ENCODE peak calls at places on chromosome 20, in seven cellular contexts. One of them, this sample, is unnamed. For H3K27me3, the result is how much of the 10 kb centered on the place peaks cover.

GRCh38 chr20:2993250-2993649 is 50.2 kb upstream of the GNRH2 start:
- DNase-seq in thoracic aorta: no peak
- DNase-seq in hepatocyte: no peak
- DNase-seq in pancreas: no peak
- DNase-seq in left lung: no peak
- DNase-seq in stomach: no peak
- DNase-seq in cardiac muscle cell: no peak
- DNase-seq in this sample: no peak

GRCh38 chr20:38658879-38659612 is 57.4 kb downstream of the ARHGAP40 start:
- DNase-seq in thoracic aorta: no peak
- DNase-seq in hepatocyte: peak
- DNase-seq in pancreas: peak
- DNase-seq in left lung: no peak
- DNase-seq in stomach: no peak
- DNase-seq in cardiac muscle cell: peak
- DNase-seq in this sample: no peak

GRCh38 chr20:57440678-57441509 is 49.7 kb downstream of the RBM38 start:
- DNase-seq in thoracic aorta: peak
- DNase-seq in hepatocyte: peak
- DNase-seq in pancreas: peak
- DNase-seq in left lung: peak
- DNase-seq in stomach: peak
- DNase-seq in cardiac muscle cell: peak
- DNase-seq in this sample: peak

GRCh38 chr20:38152175-38153010 is 12.7 kb downstream of the TGM2 start:
- DNase-seq in thoracic aorta: peak
- DNase-seq in hepatocyte: peak
- DNase-seq in pancreas: peak
- DNase-seq in left lung: peak
- DNase-seq in stomach: peak
- DNase-seq in cardiac muscle cell: no peak
- DNase-seq in this sample: peak

GRCh38 chr20:6489361-6490154 is 277.9 kb upstream of the BMP2 start:
- DNase-seq in thoracic aorta: no peak
- DNase-seq in hepatocyte: peak
- DNase-seq in pancreas: no peak
- DNase-seq in left lung: no peak
- DNase-seq in stomach: no peak
- DNase-seq in cardiac muscle cell: no peak
- DNase-seq in this sample: no peak

GRCh38 chr20:38315290-38315966 is 11.5 kb downstream of the BPI start:
- DNase-seq in thoracic aorta: no peak
- DNase-seq in hepatocyte: no peak
- DNase-seq in pancreas: no peak
- DNase-seq in left lung: no peak
- DNase-seq in stomach: no peak
- DNase-seq in cardiac muscle cell: no peak
- DNase-seq in this sample: no peak

GRCh38 chr20:21074605-21075336 is 31.4 kb downstream of the LINC00237 start:
- DNase-seq in thoracic aorta: no peak
- DNase-seq in hepatocyte: no peak
- DNase-seq in pancreas: no peak
- DNase-seq in left lung: no peak
- DNase-seq in stomach: no peak
- DNase-seq in cardiac muscle cell: no peak
- DNase-seq in this sample: no peak

GRCh38 chr20:23116301-23117089 is 30.4 kb upstream of the CD93 start:
- DNase-seq in thoracic aorta: no peak
- DNase-seq in hepatocyte: peak
- DNase-seq in pancreas: no peak
- DNase-seq in left lung: no peak
- DNase-seq in stomach: no peak
- DNase-seq in cardiac muscle cell: peak
- DNase-seq in this sample: peak

GRCh38 chr20:57435498-57436222 is 44.5 kb downstream of the RBM38 start:
- DNase-seq in thoracic aorta: no peak
- DNase-seq in hepatocyte: no peak
- DNase-seq in pancreas: peak
- DNase-seq in left lung: peak
- DNase-seq in stomach: peak
- DNase-seq in cardiac muscle cell: peak
- DNase-seq in this sample: peak

GRCh38 chr20:40711078-40711477 is 22.0 kb upstream of the MAFB start:
- DNase-seq in thoracic aorta: no peak
- DNase-seq in hepatocyte: no peak
- DNase-seq in pancreas: no peak
- DNase-seq in left lung: no peak
- DNase-seq in stomach: no peak
- DNase-seq in cardiac muscle cell: no peak
- DNase-seq in this sample: no peak

GRCh38 chr20:53208110-53208908 is 236.2 kb downstream of the TSHZ2 start:
- DNase-seq in thoracic aorta: no peak
- DNase-seq in hepatocyte: no peak
- DNase-seq in pancreas: no peak
- DNase-seq in left lung: no peak
- DNase-seq in stomach: no peak
- DNase-seq in cardiac muscle cell: peak
- DNase-seq in this sample: no peak

GRCh38 chr20:57678340-57678739 is 31.5 kb downstream of the PMEPA1 start:
- DNase-seq in thoracic aorta: no peak
- DNase-seq in hepatocyte: no peak
- DNase-seq in pancreas: no peak
- DNase-seq in left lung: no peak
- DNase-seq in stomach: no peak
- DNase-seq in cardiac muscle cell: no peak
- DNase-seq in this sample: no peak

GRCh38 chr20:64076061-64076997 is 3.0 kb downstream of the RGS19 start:
- DNase-seq in thoracic aorta: no peak
- DNase-seq in hepatocyte: no peak
- DNase-seq in pancreas: no peak
- DNase-seq in left lung: peak
- DNase-seq in stomach: no peak
- DNase-seq in cardiac muscle cell: no peak
- DNase-seq in this sample: no peak

GRCh38 chr20:36017034-36017951 is 48.9 kb downstream of the CNBD2 start:
- DNase-seq in thoracic aorta: no peak
- DNase-seq in hepatocyte: peak
- DNase-seq in pancreas: peak
- DNase-seq in left lung: no peak
- DNase-seq in stomach: peak
- DNase-seq in cardiac muscle cell: no peak
- DNase-seq in this sample: no peak
- H3K27ac ChIP-seq in thoracic aorta: peak
- H3K27ac ChIP-seq in hepatocyte: peak
- H3K27ac ChIP-seq in pancreas: peak
- H3K27ac ChIP-seq in left lung: no peak
- H3K27ac ChIP-seq in stomach: peak
- H3K27ac ChIP-seq in cardiac muscle cell: peak
- H3K27ac ChIP-seq in this sample: peak

DNA sequence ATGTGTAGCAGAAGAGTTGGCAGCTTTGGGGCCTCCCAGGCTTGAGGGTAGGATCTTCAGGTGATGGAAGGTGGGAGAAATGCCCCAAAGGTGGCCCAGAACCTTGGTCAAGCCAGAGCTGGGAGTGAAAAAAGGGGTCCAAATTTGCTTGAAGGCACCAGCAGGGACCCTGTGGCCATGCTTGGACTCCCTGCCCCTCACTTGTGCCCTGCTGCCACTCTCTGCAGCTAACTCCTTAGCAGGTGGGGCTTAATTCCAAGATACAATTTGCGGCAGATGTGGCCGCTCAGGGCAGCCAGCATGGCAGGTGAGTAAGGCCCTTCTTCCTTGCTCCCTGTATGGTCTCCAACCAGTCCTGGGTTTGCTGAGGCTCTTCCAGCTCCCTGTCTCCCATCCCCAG is 285.0 kb upstream of the RNF24 start:
- DNase-seq in thoracic aorta: no peak
- DNase-seq in hepatocyte: no peak
- DNase-seq in pancreas: no peak
- DNase-seq in left lung: no peak
- DNase-seq in stomach: no peak
- DNase-seq in cardiac muscle cell: no peak
- DNase-seq in this sample: no peak
- H3K27me3 ChIP-seq in thoracic aorta: under half
- H3K27me3 ChIP-seq in hepatocyte: under half
- H3K27me3 ChIP-seq in pancreas: under half
- H3K27me3 ChIP-seq in left lung: under half
- H3K27me3 ChIP-seq in stomach: under half
- H3K27me3 ChIP-seq in cardiac muscle cell: under half
- H3K27me3 ChIP-seq in this sample: under half

DNA sequence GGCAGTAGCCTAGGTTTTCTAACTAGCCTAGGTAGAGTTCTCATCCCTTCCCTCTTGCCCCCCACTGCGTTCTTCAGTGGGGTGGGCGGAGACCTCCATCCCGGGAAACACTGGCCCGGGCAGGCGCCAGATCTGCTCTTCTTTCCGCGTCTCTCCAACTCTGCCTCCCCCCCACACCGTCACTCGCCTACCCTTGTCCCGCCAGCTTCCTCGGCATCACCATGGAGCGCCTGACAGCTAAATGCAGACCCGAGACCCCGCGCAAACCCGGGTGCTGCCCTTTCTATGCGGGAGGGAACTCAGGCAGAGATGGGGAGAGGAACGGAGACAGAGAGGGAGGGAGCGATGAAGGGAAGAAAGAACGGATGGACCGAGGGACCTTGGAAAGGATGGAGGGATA is 1494.8 kb upstream of the DEFB115 start:
- DNase-seq in thoracic aorta: no peak
- DNase-seq in hepatocyte: no peak
- DNase-seq in pancreas: no peak
- DNase-seq in left lung: no peak
- DNase-seq in stomach: no peak
- DNase-seq in cardiac muscle cell: no peak
- DNase-seq in this sample: no peak
- H3K4me3 ChIP-seq in thoracic aorta: no peak
- H3K4me3 ChIP-seq in hepatocyte: no peak
- H3K4me3 ChIP-seq in pancreas: no peak
- H3K4me3 ChIP-seq in left lung: no peak
- H3K4me3 ChIP-seq in stomach: no peak
- H3K4me3 ChIP-seq in cardiac muscle cell: no peak
- H3K4me3 ChIP-seq in this sample: no peak

DNA sequence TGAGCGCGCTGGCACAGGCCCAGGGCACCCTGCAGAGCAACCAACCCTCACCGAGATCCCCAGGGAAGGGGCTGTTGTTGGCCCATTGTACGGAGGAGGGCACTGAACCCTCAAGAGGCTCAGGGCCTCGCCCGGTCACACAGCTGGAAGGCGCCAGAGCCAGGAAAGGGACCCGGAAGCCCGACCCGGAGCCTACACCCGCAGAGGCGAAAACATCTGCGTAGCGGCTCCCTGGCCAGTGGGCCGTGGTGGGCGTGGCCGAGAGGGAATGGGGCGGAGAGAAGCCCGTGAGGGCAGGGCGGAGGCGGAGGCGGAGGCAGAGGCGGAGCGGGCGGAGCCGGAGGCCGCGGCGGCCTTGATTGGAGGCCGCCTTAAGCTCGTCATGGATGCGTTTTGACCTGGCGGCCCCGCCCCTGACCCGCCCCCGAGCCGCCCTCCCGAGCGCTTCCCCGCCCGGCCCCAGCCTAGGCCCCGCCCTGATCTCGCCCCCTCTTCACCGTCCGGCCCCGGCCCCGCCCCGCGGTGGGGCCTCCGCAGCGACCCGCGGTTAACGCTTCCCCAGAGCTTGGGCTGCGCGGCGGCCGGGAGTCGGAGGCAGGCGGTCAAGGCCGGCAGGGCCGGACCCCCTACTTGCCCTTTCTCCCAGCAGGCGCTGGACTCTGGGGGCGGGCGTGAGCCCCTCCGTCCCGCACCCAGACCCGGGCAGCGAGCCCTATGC is 2.1 kb upstream of the MRGBP start:
- DNase-seq in thoracic aorta: peak
- DNase-seq in hepatocyte: peak
- DNase-seq in pancreas: peak
- DNase-seq in left lung: peak
- DNase-seq in stomach: peak
- DNase-seq in cardiac muscle cell: peak
- DNase-seq in this sample: peak
- H3K27ac ChIP-seq in thoracic aorta: peak
- H3K27ac ChIP-seq in hepatocyte: peak
- H3K27ac ChIP-seq in pancreas: peak
- H3K27ac ChIP-seq in left lung: peak
- H3K27ac ChIP-seq in stomach: peak
- H3K27ac ChIP-seq in cardiac muscle cell: no peak
- H3K27ac ChIP-seq in this sample: peak

GRCh38 chr20:46361811-46362210 is 44.6 kb downstream of the ELMO2 start:
- DNase-seq in thoracic aorta: no peak
- DNase-seq in hepatocyte: no peak
- DNase-seq in pancreas: no peak
- DNase-seq in left lung: no peak
- DNase-seq in stomach: no peak
- DNase-seq in cardiac muscle cell: no peak
- DNase-seq in this sample: no peak
- H3K27me3 ChIP-seq in thoracic aorta: under half
- H3K27me3 ChIP-seq in hepatocyte: under half
- H3K27me3 ChIP-seq in pancreas: under half
- H3K27me3 ChIP-seq in left lung: under half
- H3K27me3 ChIP-seq in stomach: under half
- H3K27me3 ChIP-seq in cardiac muscle cell: under half
- H3K27me3 ChIP-seq in this sample: under half

DNA sequence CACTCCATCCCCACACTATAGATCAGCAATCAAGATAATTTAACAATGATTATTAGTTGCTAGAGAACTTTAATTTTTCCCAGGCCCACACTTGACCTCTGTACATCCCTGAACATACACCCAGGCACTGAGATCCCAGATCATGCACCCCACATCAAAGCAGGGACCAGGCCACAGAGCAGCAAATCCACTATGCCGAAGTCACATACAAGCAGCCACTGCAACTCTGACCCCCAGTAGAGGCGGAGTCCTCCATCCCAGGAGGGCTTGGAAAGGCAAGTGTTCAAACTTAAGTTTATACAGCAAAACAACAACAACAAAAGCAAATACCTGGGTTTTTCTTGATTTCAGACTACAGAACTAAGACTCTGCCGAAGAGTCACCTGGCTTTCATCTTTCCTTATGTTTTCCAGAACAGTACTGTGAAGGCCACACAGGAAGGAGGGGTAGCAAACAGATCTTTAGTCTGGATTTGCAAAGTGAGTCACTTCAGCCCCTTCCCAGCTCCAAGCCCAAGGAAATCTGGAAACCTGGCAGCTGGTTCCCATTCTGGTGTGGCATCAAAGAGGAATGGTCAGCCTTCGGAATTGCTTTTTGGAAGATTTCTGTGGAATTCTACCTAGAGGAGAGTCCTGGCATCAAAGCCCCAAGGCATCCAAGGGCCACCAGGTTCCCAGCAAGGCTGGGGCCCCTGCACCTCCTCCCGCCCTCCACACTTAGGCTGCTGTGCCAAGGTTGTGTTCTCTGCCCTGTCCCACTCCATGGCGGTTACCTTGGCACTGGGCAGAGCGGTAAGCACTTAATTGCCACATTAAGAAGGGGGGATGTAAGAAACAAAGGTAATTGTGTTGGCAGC is 7.3 kb downstream of the JAG1 start:
- DNase-seq in thoracic aorta: no peak
- DNase-seq in hepatocyte: no peak
- DNase-seq in pancreas: no peak
- DNase-seq in left lung: no peak
- DNase-seq in stomach: no peak
- DNase-seq in cardiac muscle cell: no peak
- DNase-seq in this sample: no peak
- H3K4me3 ChIP-seq in thoracic aorta: peak
- H3K4me3 ChIP-seq in hepatocyte: no peak
- H3K4me3 ChIP-seq in pancreas: peak
- H3K4me3 ChIP-seq in left lung: no peak
- H3K4me3 ChIP-seq in stomach: peak
- H3K4me3 ChIP-seq in cardiac muscle cell: no peak
- H3K4me3 ChIP-seq in this sample: peak